ENCODE peak calls at places on chromosomes 11 and 22, in five cellular contexts. One of them, this sample, is unnamed.

GRCh38 chr22:41777749-41778395 is 22.6 kb upstream of the CCDC134 start:
- DNase-seq in astrocyte of the spinal cord: no peak
- DNase-seq in mesenchymal stem cell: no peak
- DNase-seq in CD8-positive, alpha-beta T cell: no peak
- DNase-seq in PC-3: no peak
- DNase-seq in this sample: no peak

GRCh38 chr22:42188808-42189447 is 58.3 kb upstream of the CYP2D6 start:
- DNase-seq in astrocyte of the spinal cord: peak; percentile 45
- DNase-seq in mesenchymal stem cell: peak; percentile 16
- DNase-seq in CD8-positive, alpha-beta T cell: no peak
- DNase-seq in PC-3: peak; percentile 60
- DNase-seq in this sample: no peak

GRCh38 chr22:19591568-19591967 is 67.4 kb upstream of the CLDN5 start:
- DNase-seq in astrocyte of the spinal cord: no peak
- DNase-seq in mesenchymal stem cell: no peak
- DNase-seq in CD8-positive, alpha-beta T cell: no peak
- DNase-seq in PC-3: no peak
- DNase-seq in this sample: no peak

GRCh38 chr11:1482581-1483444 is 3.8 kb downstream of the MOB2 start:
- DNase-seq in astrocyte of the spinal cord: no peak
- DNase-seq in mesenchymal stem cell: no peak
- DNase-seq in CD8-positive, alpha-beta T cell: no peak
- DNase-seq in PC-3: no peak
- DNase-seq in this sample: no peak

GRCh38 chr11:34641981-34642380 is 21.1 kb downstream of the EHF start:
- DNase-seq in astrocyte of the spinal cord: no peak
- DNase-seq in mesenchymal stem cell: no peak
- DNase-seq in CD8-positive, alpha-beta T cell: no peak
- DNase-seq in PC-3: peak; percentile 49
- DNase-seq in this sample: no peak

GRCh38 chr11:118437736-118438125 is 1.4 kb downstream of the KMT2A start:
- DNase-seq in astrocyte of the spinal cord: no peak
- DNase-seq in mesenchymal stem cell: peak; percentile 66
- DNase-seq in CD8-positive, alpha-beta T cell: no peak
- DNase-seq in PC-3: peak; percentile 44
- DNase-seq in this sample: no peak

GRCh38 chr11:44604171-44604581 is 38.7 kb downstream of the CD82 start:
- DNase-seq in astrocyte of the spinal cord: no peak
- DNase-seq in mesenchymal stem cell: no peak
- DNase-seq in CD8-positive, alpha-beta T cell: no peak
- DNase-seq in PC-3: peak; percentile 21
- DNase-seq in this sample: no peak

GRCh38 chr11:4480577-4481539 is 1.6 kb upstream of the OR52K1 start:
- DNase-seq in astrocyte of the spinal cord: peak; percentile 22
- DNase-seq in mesenchymal stem cell: no peak
- DNase-seq in CD8-positive, alpha-beta T cell: no peak
- DNase-seq in PC-3: peak; percentile 67
- DNase-seq in this sample: peak; percentile 8

GRCh38 chr11:16382638-16383380 is 26.5 kb upstream of the SOX6 start:
- DNase-seq in astrocyte of the spinal cord: peak; percentile 28
- DNase-seq in mesenchymal stem cell: no peak
- DNase-seq in CD8-positive, alpha-beta T cell: no peak
- DNase-seq in PC-3: no peak
- DNase-seq in this sample: peak; percentile 4

GRCh38 chr22:21967693-21968271 is 14.8 kb downstream of the TOP3B start:
- DNase-seq in astrocyte of the spinal cord: no peak
- DNase-seq in mesenchymal stem cell: no peak
- DNase-seq in CD8-positive, alpha-beta T cell: no peak
- DNase-seq in PC-3: no peak
- DNase-seq in this sample: no peak

GRCh38 chr11:28043930-28044709 is 63.8 kb downstream of the KIF18A start:
- DNase-seq in astrocyte of the spinal cord: no peak
- DNase-seq in mesenchymal stem cell: peak; percentile 15
- DNase-seq in CD8-positive, alpha-beta T cell: no peak
- DNase-seq in PC-3: peak; percentile 61
- DNase-seq in this sample: no peak

GRCh38 chr11:944711-945470 is 19.2 kb downstream of the AP2A2 start:
- DNase-seq in astrocyte of the spinal cord: peak; percentile 40
- DNase-seq in mesenchymal stem cell: no peak
- DNase-seq in CD8-positive, alpha-beta T cell: no peak
- DNase-seq in PC-3: no peak
- DNase-seq in this sample: no peak

GRCh38 chr22:46911341-46911740 is 148.9 kb downstream of the TBC1D22A start:
- DNase-seq in astrocyte of the spinal cord: no peak
- DNase-seq in mesenchymal stem cell: no peak
- DNase-seq in CD8-positive, alpha-beta T cell: no peak
- DNase-seq in PC-3: no peak
- DNase-seq in this sample: no peak

GRCh38 chr11:19587979-19588378 is 124.7 kb upstream of the NAV2 start:
- DNase-seq in astrocyte of the spinal cord: no peak
- DNase-seq in mesenchymal stem cell: no peak
- DNase-seq in CD8-positive, alpha-beta T cell: no peak
- DNase-seq in PC-3: no peak
- DNase-seq in this sample: no peak

GRCh38 chr11:76680517-76681425 is 10.2 kb upstream of the LRRC32 start:
- DNase-seq in astrocyte of the spinal cord: peak; percentile 66
- DNase-seq in mesenchymal stem cell: peak; percentile 77
- DNase-seq in CD8-positive, alpha-beta T cell: peak; percentile 44
- DNase-seq in PC-3: peak; percentile 81
- DNase-seq in this sample: no peak

GRCh38 chr11:126122863-126123262 is 60.2 kb upstream of the CDON start:
- DNase-seq in astrocyte of the spinal cord: no peak
- DNase-seq in mesenchymal stem cell: no peak
- DNase-seq in CD8-positive, alpha-beta T cell: no peak
- DNase-seq in PC-3: no peak
- DNase-seq in this sample: no peak

GRCh38 chr22:28329582-28330073 is 350.0 kb downstream of the TTC28 start:
- DNase-seq in astrocyte of the spinal cord: no peak
- DNase-seq in mesenchymal stem cell: peak; percentile 58
- DNase-seq in CD8-positive, alpha-beta T cell: no peak
- DNase-seq in PC-3: no peak
- DNase-seq in this sample: peak; percentile 9

GRCh38 chr22:24153353-24153752 is 27.9 kb upstream of the SUSD2 start:
- DNase-seq in astrocyte of the spinal cord: no peak
- DNase-seq in mesenchymal stem cell: peak; percentile 74
- DNase-seq in CD8-positive, alpha-beta T cell: peak; percentile 45
- DNase-seq in PC-3: no peak
- DNase-seq in this sample: no peak

GRCh38 chr11:27203077-27203476 is 159.9 kb downstream of the CCDC34 start:
- DNase-seq in astrocyte of the spinal cord: no peak
- DNase-seq in mesenchymal stem cell: no peak
- DNase-seq in CD8-positive, alpha-beta T cell: no peak
- DNase-seq in PC-3: no peak
- DNase-seq in this sample: no peak

GRCh38 chr11:114195981-114196731 is 100.0 kb upstream of the NNMT start:
- DNase-seq in astrocyte of the spinal cord: no peak
- DNase-seq in mesenchymal stem cell: no peak
- DNase-seq in CD8-positive, alpha-beta T cell: no peak
- DNase-seq in PC-3: peak; percentile 61
- DNase-seq in this sample: no peak

GRCh38 chr11:109971184-109971523 is 122.0 kb upstream of the ZC3H12C start:
- DNase-seq in astrocyte of the spinal cord: peak; percentile 85
- DNase-seq in mesenchymal stem cell: peak; percentile 65
- DNase-seq in CD8-positive, alpha-beta T cell: no peak
- DNase-seq in PC-3: peak; percentile 68
- DNase-seq in this sample: peak; percentile 87

GRCh38 chr11:15742626-15743243 is 613.6 kb downstream of the SOX6 start:
- DNase-seq in astrocyte of the spinal cord: peak; percentile 28
- DNase-seq in mesenchymal stem cell: peak; percentile 47
- DNase-seq in CD8-positive, alpha-beta T cell: no peak
- DNase-seq in PC-3: no peak
- DNase-seq in this sample: no peak

GRCh38 chr11:119381186-119381988 is at the start of gene USP2:
- DNase-seq in astrocyte of the spinal cord: peak; percentile 94
- DNase-seq in mesenchymal stem cell: peak; percentile 99
- DNase-seq in CD8-positive, alpha-beta T cell: peak; percentile 94
- DNase-seq in PC-3: peak; percentile 99
- DNase-seq in this sample: peak; percentile 72

GRCh38 chr11:69635804-69636511 is 5.0 kb upstream of the CCND1 start:
- DNase-seq in astrocyte of the spinal cord: no peak
- DNase-seq in mesenchymal stem cell: no peak
- DNase-seq in CD8-positive, alpha-beta T cell: no peak
- DNase-seq in PC-3: no peak
- DNase-seq in this sample: no peak

GRCh38 chr11:35083181-35084061 is 55.5 kb upstream of the CD44 start:
- DNase-seq in astrocyte of the spinal cord: peak; percentile 100
- DNase-seq in mesenchymal stem cell: peak; percentile 96
- DNase-seq in CD8-positive, alpha-beta T cell: peak; percentile 43
- DNase-seq in PC-3: peak; percentile 57
- DNase-seq in this sample: peak; percentile 98

GRCh38 chr11:1486054-1486825 is at the start of gene MOB2:
- DNase-seq in astrocyte of the spinal cord: no peak
- DNase-seq in mesenchymal stem cell: no peak
- DNase-seq in CD8-positive, alpha-beta T cell: no peak
- DNase-seq in PC-3: no peak
- DNase-seq in this sample: no peak

GRCh38 chr11:106961048-106961447 is 57.2 kb downstream of the GUCY1A2 start:
- DNase-seq in astrocyte of the spinal cord: no peak
- DNase-seq in mesenchymal stem cell: peak; percentile 23
- DNase-seq in CD8-positive, alpha-beta T cell: no peak
- DNase-seq in PC-3: peak; percentile 29
- DNase-seq in this sample: no peak

GRCh38 chr11:77090046-77090372 is 12.6 kb upstream of the OMP start:
- DNase-seq in astrocyte of the spinal cord: no peak
- DNase-seq in mesenchymal stem cell: no peak
- DNase-seq in CD8-positive, alpha-beta T cell: no peak
- DNase-seq in PC-3: no peak
- DNase-seq in this sample: no peak

GRCh38 chr22:30541979-30542810 is 4.3 kb downstream of the SEC14L6 start:
- DNase-seq in astrocyte of the spinal cord: no peak
- DNase-seq in mesenchymal stem cell: peak; percentile 2
- DNase-seq in CD8-positive, alpha-beta T cell: no peak
- DNase-seq in PC-3: no peak
- DNase-seq in this sample: no peak

GRCh38 chr11:28674432-28675076 is 566.4 kb downstream of the METTL15 start:
- DNase-seq in astrocyte of the spinal cord: peak; percentile 26
- DNase-seq in mesenchymal stem cell: peak; percentile 65
- DNase-seq in CD8-positive, alpha-beta T cell: no peak
- DNase-seq in PC-3: peak; percentile 45
- DNase-seq in this sample: peak; percentile 82

GRCh38 chr11:118168751-118169150 is 7.7 kb downstream of the SCN2B start:
- DNase-seq in astrocyte of the spinal cord: no peak
- DNase-seq in mesenchymal stem cell: no peak
- DNase-seq in CD8-positive, alpha-beta T cell: no peak
- DNase-seq in PC-3: peak; percentile 31
- DNase-seq in this sample: no peak

GRCh38 chr11:70505331-70505731 is 107.0 kb downstream of the CTTN start:
- DNase-seq in astrocyte of the spinal cord: no peak
- DNase-seq in mesenchymal stem cell: no peak
- DNase-seq in CD8-positive, alpha-beta T cell: no peak
- DNase-seq in PC-3: no peak
- DNase-seq in this sample: no peak

GRCh38 chr11:83157755-83158473 is 983 bp downstream of the PCF11 start:
- DNase-seq in astrocyte of the spinal cord: peak; percentile 60
- DNase-seq in mesenchymal stem cell: peak; percentile 68
- DNase-seq in CD8-positive, alpha-beta T cell: peak; percentile 30
- DNase-seq in PC-3: peak; percentile 40
- DNase-seq in this sample: no peak

DNA sequence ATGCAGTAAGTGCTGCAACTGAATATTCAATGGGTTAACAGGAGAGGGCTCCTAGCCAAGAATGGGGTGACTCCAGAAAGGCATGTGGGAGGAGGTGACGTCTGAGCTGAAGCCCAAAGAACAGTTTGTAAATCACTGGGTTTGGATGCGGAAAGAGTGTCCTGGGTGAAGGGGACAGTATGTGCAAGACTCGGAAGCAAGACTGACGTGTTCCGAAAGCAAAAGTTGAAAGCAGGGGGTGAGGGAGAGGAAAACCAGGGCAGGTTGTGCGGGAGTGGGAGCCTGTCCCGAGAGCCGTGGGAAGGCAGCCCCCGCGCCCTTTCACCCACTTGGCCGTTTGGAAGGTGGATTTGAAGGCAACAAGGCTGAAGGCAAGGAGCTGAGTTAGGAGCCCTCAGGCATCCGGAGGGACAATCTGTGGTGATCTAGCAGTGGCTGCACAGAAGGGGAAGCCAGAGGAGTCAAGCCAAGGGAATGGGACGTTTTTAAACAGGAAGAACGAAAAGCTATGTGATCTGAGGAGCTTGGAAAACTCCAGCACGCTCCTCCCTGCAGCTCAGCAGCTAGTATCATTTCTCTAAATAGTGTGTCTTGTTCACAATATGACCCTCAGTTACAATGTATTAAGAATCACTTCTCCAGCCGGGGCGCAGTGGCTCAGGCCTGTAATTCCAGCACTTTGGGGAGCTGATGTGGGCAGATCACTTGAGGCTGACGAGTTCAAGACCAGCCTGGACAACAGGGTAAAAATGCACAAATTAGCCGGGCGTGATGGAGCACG is 7.7 kb downstream of the SLC25A18 start:
- DNase-seq in astrocyte of the spinal cord: peak; percentile 83
- DNase-seq in mesenchymal stem cell: peak; percentile 67
- DNase-seq in CD8-positive, alpha-beta T cell: no peak
- DNase-seq in PC-3: no peak
- DNase-seq in this sample: peak; percentile 96
- H3K4me3 ChIP-seq in astrocyte of the spinal cord: peak overlapping the region; percentile 14
- H3K4me3 ChIP-seq in mesenchymal stem cell: no peak overlapping the region
- H3K4me3 ChIP-seq in CD8-positive, alpha-beta T cell: no peak overlapping the region
- H3K4me3 ChIP-seq in PC-3: no peak overlapping the region
- H3K4me3 ChIP-seq in this sample: peak overlapping the region; percentile 30

GRCh38 chr11:116192509-116193206 is 580.1 kb downstream of the BUD13 start:
- DNase-seq in astrocyte of the spinal cord: no peak
- DNase-seq in mesenchymal stem cell: no peak
- DNase-seq in CD8-positive, alpha-beta T cell: no peak
- DNase-seq in PC-3: no peak
- DNase-seq in this sample: no peak
- H3K4me3 ChIP-seq in astrocyte of the spinal cord: peak overlapping the region; percentile 46
- H3K4me3 ChIP-seq in mesenchymal stem cell: no peak overlapping the region
- H3K4me3 ChIP-seq in CD8-positive, alpha-beta T cell: no peak overlapping the region
- H3K4me3 ChIP-seq in PC-3: no peak overlapping the region
- H3K4me3 ChIP-seq in this sample: peak overlapping the region; percentile 42

GRCh38 chr11:62123669-62124185 is at the start of gene INCENP:
- DNase-seq in astrocyte of the spinal cord: peak; percentile 99
- DNase-seq in mesenchymal stem cell: peak; percentile 99
- DNase-seq in CD8-positive, alpha-beta T cell: peak; percentile 92
- DNase-seq in PC-3: peak; percentile 100
- DNase-seq in this sample: peak; percentile 92

GRCh38 chr11:62127426-62127825 is 3.6 kb downstream of the INCENP start:
- DNase-seq in astrocyte of the spinal cord: no peak
- DNase-seq in mesenchymal stem cell: no peak
- DNase-seq in CD8-positive, alpha-beta T cell: no peak
- DNase-seq in PC-3: no peak
- DNase-seq in this sample: no peak

GRCh38 chr11:62124186-62125113 is 639 bp downstream of the INCENP start:
- DNase-seq in astrocyte of the spinal cord: peak; percentile 31
- DNase-seq in mesenchymal stem cell: peak; percentile 61
- DNase-seq in CD8-positive, alpha-beta T cell: no peak
- DNase-seq in PC-3: peak; percentile 46
- DNase-seq in this sample: no peak

GRCh38 chr11:62125316-62125715 is 1.5 kb downstream of the INCENP start:
- DNase-seq in astrocyte of the spinal cord: no peak
- DNase-seq in mesenchymal stem cell: no peak
- DNase-seq in CD8-positive, alpha-beta T cell: no peak
- DNase-seq in PC-3: peak; percentile 12
- DNase-seq in this sample: no peak

GRCh38 chr11:62125881-62126280 is 2.1 kb downstream of the INCENP start:
- DNase-seq in astrocyte of the spinal cord: no peak
- DNase-seq in mesenchymal stem cell: no peak
- DNase-seq in CD8-positive, alpha-beta T cell: no peak
- DNase-seq in PC-3: no peak
- DNase-seq in this sample: no peak
- H3K4me3 ChIP-seq in astrocyte of the spinal cord: no peak overlapping the region
- H3K4me3 ChIP-seq in mesenchymal stem cell: no peak overlapping the region
- H3K4me3 ChIP-seq in CD8-positive, alpha-beta T cell: no peak overlapping the region
- H3K4me3 ChIP-seq in PC-3: peak overlapping the region; percentile 83
- H3K4me3 ChIP-seq in this sample: no peak overlapping the region

GRCh38 chr11:32772731-32773130 is 21.7 kb downstream of the CCDC73 start:
- DNase-seq in astrocyte of the spinal cord: no peak
- DNase-seq in mesenchymal stem cell: no peak
- DNase-seq in CD8-positive, alpha-beta T cell: no peak
- DNase-seq in PC-3: no peak
- DNase-seq in this sample: no peak
- H3K4me3 ChIP-seq in astrocyte of the spinal cord: no peak overlapping the region
- H3K4me3 ChIP-seq in mesenchymal stem cell: no peak overlapping the region
- H3K4me3 ChIP-seq in CD8-positive, alpha-beta T cell: no peak overlapping the region
- H3K4me3 ChIP-seq in PC-3: no peak overlapping the region
- H3K4me3 ChIP-seq in this sample: no peak overlapping the region